ENCODE peak calls at places on chromosomes 12 and 14, in five cellular contexts. One of them, this sample, is unnamed. For H3K4me1 and H3K36me3, the result is how much of the 10 kb centered on the place peaks cover.

GRCh38 chr14:57487771-57488170 is 5.9 kb downstream of the CCDC198 start:
- DNase-seq in spleen: no peak
- DNase-seq in right atrium auricular region: no peak
- DNase-seq in psoas muscle: no peak
- DNase-seq in GM23248: peak
- DNase-seq in this sample: no peak

GRCh38 chr12:23084236-23084995 is 459.4 kb downstream of the ETNK1 start:
- DNase-seq in spleen: no peak
- DNase-seq in right atrium auricular region: no peak
- DNase-seq in psoas muscle: no peak
- DNase-seq in GM23248: peak
- DNase-seq in this sample: no peak

GRCh38 chr12:117015811-117016210 is 83.4 kb downstream of the TESC start:
- DNase-seq in spleen: no peak
- DNase-seq in right atrium auricular region: no peak
- DNase-seq in psoas muscle: no peak
- DNase-seq in GM23248: no peak
- DNase-seq in this sample: no peak

GRCh38 chr12:77189463-77189862 is 124.1 kb upstream of the E2F7 start:
- DNase-seq in spleen: no peak
- DNase-seq in right atrium auricular region: no peak
- DNase-seq in psoas muscle: no peak
- DNase-seq in GM23248: peak
- DNase-seq in this sample: no peak

GRCh38 chr12:123398177-123398916 is 14.4 kb downstream of the KMT5A start:
- DNase-seq in spleen: no peak
- DNase-seq in right atrium auricular region: peak
- DNase-seq in psoas muscle: peak
- DNase-seq in GM23248: peak
- DNase-seq in this sample: no peak

GRCh38 chr14:60642270-60642789 is 6.9 kb downstream of the SIX1 start:
- DNase-seq in spleen: no peak
- DNase-seq in right atrium auricular region: no peak
- DNase-seq in psoas muscle: peak
- DNase-seq in GM23248: no peak
- DNase-seq in this sample: peak

GRCh38 chr14:50254248-50254647 is 22.9 kb upstream of the SOS2 start:
- DNase-seq in spleen: no peak
- DNase-seq in right atrium auricular region: no peak
- DNase-seq in psoas muscle: no peak
- DNase-seq in GM23248: no peak
- DNase-seq in this sample: no peak

GRCh38 chr14:65290830-65291229 is 121.7 kb upstream of the FUT8 start:
- DNase-seq in spleen: no peak
- DNase-seq in right atrium auricular region: no peak
- DNase-seq in psoas muscle: no peak
- DNase-seq in GM23248: peak
- DNase-seq in this sample: no peak

GRCh38 chr14:32073537-32074189 is 3.4 kb upstream of the ARHGAP5 start:
- DNase-seq in spleen: no peak
- DNase-seq in right atrium auricular region: no peak
- DNase-seq in psoas muscle: no peak
- DNase-seq in GM23248: peak
- DNase-seq in this sample: peak

DNA sequence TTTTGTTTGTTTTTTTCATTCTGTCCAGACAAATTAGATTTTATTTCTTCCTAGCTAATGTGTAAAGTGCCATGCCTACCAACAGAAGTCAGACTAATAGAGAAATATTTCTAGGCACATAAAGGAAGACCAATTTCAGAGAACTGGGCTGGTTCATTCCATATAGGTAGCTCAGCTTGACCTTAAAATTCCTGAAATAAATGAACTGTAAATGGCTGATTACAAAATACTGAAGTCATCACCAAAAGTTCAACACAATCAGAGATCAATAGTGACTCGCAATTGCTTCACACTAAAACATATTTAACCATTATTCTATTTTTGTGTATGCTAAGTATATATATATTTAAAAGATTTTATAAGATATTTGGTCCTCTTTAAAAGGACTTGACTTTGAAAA is 34.2 kb downstream of the PTPRB start:
- DNase-seq in spleen: no peak
- DNase-seq in right atrium auricular region: no peak
- DNase-seq in psoas muscle: no peak
- DNase-seq in GM23248: peak
- DNase-seq in this sample: no peak
- H3K4me1 ChIP-seq in spleen: under half
- H3K4me1 ChIP-seq in right atrium auricular region: under half
- H3K4me1 ChIP-seq in psoas muscle: under half
- H3K4me1 ChIP-seq in GM23248: under half
- H3K4me1 ChIP-seq in this sample: under half

GRCh38 chr14:20454645-20455354 is at the start of the genes APEX1 and OSGEP:
- DNase-seq in spleen: peak
- DNase-seq in right atrium auricular region: peak
- DNase-seq in psoas muscle: peak
- DNase-seq in GM23248: peak
- DNase-seq in this sample: peak

GRCh38 chr14:20458031-20458789 is 3.0 kb downstream of the PIP4P1 start:
- DNase-seq in spleen: no peak
- DNase-seq in right atrium auricular region: no peak
- DNase-seq in psoas muscle: no peak
- DNase-seq in GM23248: no peak
- DNase-seq in this sample: no peak

GRCh38 chr14:20454359-20454644 is 310 bp downstream of the OSGEP start:
- DNase-seq in spleen: no peak
- DNase-seq in right atrium auricular region: no peak
- DNase-seq in psoas muscle: no peak
- DNase-seq in GM23248: peak
- DNase-seq in this sample: peak

GRCh38 chr14:20455355-20456300 is 602 bp downstream of the APEX1 start:
- DNase-seq in spleen: peak
- DNase-seq in right atrium auricular region: peak
- DNase-seq in psoas muscle: peak
- DNase-seq in GM23248: peak
- DNase-seq in this sample: no peak

DNA sequence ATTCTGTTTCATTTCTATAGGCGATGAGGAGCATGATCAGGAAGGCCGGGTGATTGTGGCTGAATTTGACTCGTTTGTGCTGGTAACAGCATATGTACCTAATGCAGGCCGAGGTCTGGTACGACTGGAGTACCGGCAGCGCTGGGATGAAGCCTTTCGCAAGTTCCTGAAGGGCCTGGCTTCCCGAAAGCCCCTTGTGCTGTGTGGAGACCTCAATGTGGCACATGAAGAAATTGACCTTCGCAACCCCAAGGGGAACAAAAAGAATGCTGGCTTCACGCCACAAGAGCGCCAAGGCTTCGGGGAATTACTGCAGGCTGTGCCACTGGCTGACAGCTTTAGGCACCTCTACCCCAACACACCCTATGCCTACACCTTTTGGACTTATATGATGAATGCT is 1.9 kb downstream of the APEX1 start:
- DNase-seq in spleen: no peak
- DNase-seq in right atrium auricular region: no peak
- DNase-seq in psoas muscle: no peak
- DNase-seq in GM23248: no peak
- DNase-seq in this sample: no peak
- H3K36me3 ChIP-seq in spleen: under half
- H3K36me3 ChIP-seq in right atrium auricular region: under half
- H3K36me3 ChIP-seq in psoas muscle: half or more
- H3K36me3 ChIP-seq in GM23248: under half
- H3K36me3 ChIP-seq in this sample: under half

GRCh38 chr12:42444192-42444943 is 118.4 kb downstream of the PPHLN1 start:
- DNase-seq in spleen: no peak
- DNase-seq in right atrium auricular region: no peak
- DNase-seq in psoas muscle: no peak
- DNase-seq in GM23248: no peak
- DNase-seq in this sample: no peak

GRCh38 chr12:42447371-42447786 is 121.4 kb downstream of the PPHLN1 start:
- DNase-seq in spleen: no peak
- DNase-seq in right atrium auricular region: no peak
- DNase-seq in psoas muscle: no peak
- DNase-seq in GM23248: no peak
- DNase-seq in this sample: no peak

GRCh38 chr12:42448841-42449240 is 122.9 kb downstream of the PPHLN1 start:
- DNase-seq in spleen: no peak
- DNase-seq in right atrium auricular region: no peak
- DNase-seq in psoas muscle: no peak
- DNase-seq in GM23248: no peak
- DNase-seq in this sample: no peak

GRCh38 chr12:42445891-42446290 is 119.9 kb downstream of the PPHLN1 start:
- DNase-seq in spleen: no peak
- DNase-seq in right atrium auricular region: no peak
- DNase-seq in psoas muscle: no peak
- DNase-seq in GM23248: no peak
- DNase-seq in this sample: no peak

GRCh38 chr12:42446761-42447160 is 120.8 kb downstream of the PPHLN1 start:
- DNase-seq in spleen: no peak
- DNase-seq in right atrium auricular region: no peak
- DNase-seq in psoas muscle: no peak
- DNase-seq in GM23248: no peak
- DNase-seq in this sample: no peak
- H3K4me1 ChIP-seq in spleen: under half
- H3K4me1 ChIP-seq in right atrium auricular region: under half
- H3K4me1 ChIP-seq in psoas muscle: under half
- H3K4me1 ChIP-seq in GM23248: under half
- H3K4me1 ChIP-seq in this sample: under half

GRCh38 chr14:75702107-75702506 is 41.1 kb downstream of the TTLL5 start:
- DNase-seq in spleen: no peak
- DNase-seq in right atrium auricular region: no peak
- DNase-seq in psoas muscle: no peak
- DNase-seq in GM23248: peak
- DNase-seq in this sample: no peak
- H3K36me3 ChIP-seq in spleen: under half
- H3K36me3 ChIP-seq in right atrium auricular region: under half
- H3K36me3 ChIP-seq in psoas muscle: under half
- H3K36me3 ChIP-seq in GM23248: under half
- H3K36me3 ChIP-seq in this sample: under half

DNA sequence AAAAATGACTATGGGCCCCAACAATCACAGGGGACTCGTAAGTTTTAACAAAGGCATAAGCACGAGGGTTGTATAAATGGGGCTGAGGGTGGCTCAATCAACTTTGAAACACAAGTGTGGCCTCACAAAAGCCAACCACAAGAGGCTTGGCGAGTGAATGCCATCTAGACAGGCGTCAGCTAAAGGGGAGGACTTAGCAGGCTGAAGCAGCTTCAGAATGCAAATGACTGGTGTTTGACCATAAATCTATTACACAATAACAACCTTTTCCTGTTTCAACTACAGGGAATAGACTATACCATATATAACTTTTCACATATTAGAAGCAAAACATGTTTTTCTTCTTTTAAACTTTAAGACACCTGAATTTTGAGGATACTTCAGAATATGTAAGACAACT is 777.9 kb downstream of the FSCB start:
- DNase-seq in spleen: no peak
- DNase-seq in right atrium auricular region: no peak
- DNase-seq in psoas muscle: no peak
- DNase-seq in GM23248: no peak
- DNase-seq in this sample: no peak
- H3K4me1 ChIP-seq in spleen: under half
- H3K4me1 ChIP-seq in right atrium auricular region: under half
- H3K4me1 ChIP-seq in psoas muscle: under half
- H3K4me1 ChIP-seq in GM23248: under half
- H3K4me1 ChIP-seq in this sample: under half